ENCODE peak calls at places on chromosomes 12 and 14, in seven cellular contexts. L is HT-29; P is activated naive CD8-positive, alpha-beta T cell treated with anti-CD3 and anti-CD28 coated beads, Interleukin-2, amount 50 U/mL, for 16 hours; Y is effector CD4-positive, alpha-beta T cell; E is stimulated activated CD4-positive, alpha-beta T cell treated with anti-CD3 and anti-CD28 coated beads, TNF-alpha, amount 100 ng/mL, for 48 hours; O is epithelial cell of esophagus; N is mesenchymal stem cell. C is an unnamed sample.

GRCh38 chr14:90699016-90699415 is 117.2 kb downstream of the TTC7B start:
- DNase-seq in E (no peak), L (no peak), N (no peak), O (no peak), P (no peak), Y (no peak), C (no peak)

GRCh38 chr14:91119556-91120311 is 5.9 kb downstream of the DGLUCY start:
- DNase-seq in P (no peak), Y (no peak), N (peak), O (peak), E (no peak), L (no peak), C (peak)

GRCh38 chr12:131350943-131351318 is 360.0 kb upstream of the SFSWAP start:
- DNase-seq in Y (no peak), P (no peak), L (no peak), N (no peak), E (no peak), O (no peak), C (no peak)

GRCh38 chr12:90520002-90520734 is 434.8 kb downstream of the CCER1 start:
- DNase-seq in L (no peak), E (no peak), Y (no peak), P (no peak), N (no peak), O (no peak), C (no peak)

GRCh38 chr12:101557092-101557491 is 37.7 kb upstream of the MYBPC1 start:
- DNase-seq in N (no peak), E (no peak), Y (no peak), P (no peak), O (no peak), L (no peak), C (no peak)

GRCh38 chr14:33103489-33103888 is 164.8 kb downstream of the NPAS3 start:
- DNase-seq in Y (no peak), P (no peak), L (no peak), O (no peak), E (no peak), N (no peak), C (no peak)

GRCh38 chr14:89900822-89901221 is 53.7 kb downstream of the EFCAB11 start:
- DNase-seq in L (no peak), Y (no peak), E (no peak), P (no peak), O (no peak), N (no peak), C (no peak)

GRCh38 chr14:24349742-24350141 is 10.0 kb upstream of the RIPK3 start:
- DNase-seq in E (no peak), N (no peak), Y (no peak), O (no peak), P (no peak), L (no peak), C (no peak)

GRCh38 chr12:107541001-107541400 is 144.6 kb upstream of the PWP1 start:
- DNase-seq in O (no peak), L (no peak), Y (no peak), P (no peak), N (no peak), E (no peak), C (no peak)

GRCh38 chr12:52280319-52280795 is 5.9 kb downstream of the KRT86 start:
- DNase-seq in N (peak), O (peak), P (no peak), Y (no peak), L (peak), E (no peak), C (peak)

GRCh38 chr12:57320639-57321038 is 69.7 kb upstream of the STAC3 start:
- DNase-seq in P (no peak), O (no peak), L (no peak), E (no peak), Y (no peak), N (no peak), C (no peak)

GRCh38 chr12:92912052-92912451 is 17.0 kb downstream of the EEA1 start:
- DNase-seq in P (no peak), Y (no peak), E (no peak), O (peak), N (peak), L (no peak), C (peak)

GRCh38 chr12:94560416-94561221 is 89.7 kb downstream of the TMCC3 start:
- DNase-seq in O (peak), E (no peak), L (no peak), P (no peak), N (no peak), Y (no peak), C (peak)

GRCh38 chr12:79637093-79637492 is 53.7 kb downstream of the PAWR start:
- DNase-seq in Y (no peak), P (no peak), N (no peak), E (no peak), O (no peak), L (no peak), C (no peak)

GRCh38 chr12:21073129-21073528 is 57.9 kb upstream of the SLCO1B1 start:
- DNase-seq in Y (no peak), L (no peak), P (no peak), N (no peak), O (no peak), E (no peak), C (no peak)

GRCh38 chr14:86333506-86333905 is 803.6 kb downstream of the FLRT2 start:
- DNase-seq in L (no peak), N (no peak), P (no peak), O (no peak), E (no peak), Y (no peak), C (no peak)

GRCh38 chr14:75318353-75318752 is 39.7 kb downstream of the FOS start:
- DNase-seq in E (no peak), N (no peak), O (no peak), Y (no peak), L (no peak), P (no peak), C (no peak)

GRCh38 chr12:49336645-49337584 is at the start of gene C1QL4:
- DNase-seq in O (peak), E (peak), N (peak), Y (peak), P (peak), L (peak), C (peak)

GRCh38 chr14:24310666-24311604 is at the start of gene LTB4R:
- DNase-seq in E (peak), Y (peak), O (peak), N (no peak), L (peak), P (no peak), C (no peak)

GRCh38 chr14:84975503-84975902 is 554.4 kb upstream of the FLRT2 start:
- DNase-seq in P (no peak), E (no peak), Y (no peak), N (no peak), O (no peak), L (no peak), C (no peak)

GRCh38 chr14:35533357-35534129 is 421 bp upstream of the INSM2 start:
- DNase-seq in Y (peak), E (peak), P (peak), N (peak), L (peak), O (peak), C (peak)

GRCh38 chr14:99211410-99211809 is 60.6 kb downstream of the BCL11B start:
- DNase-seq in O (no peak), N (no peak), Y (no peak), P (no peak), E (no peak), L (no peak), C (no peak)

GRCh38 chr14:103558071-103558882 is 4.2 kb downstream of the BAG5 start:
- DNase-seq in P (no peak), O (peak), L (no peak), N (peak), Y (no peak), E (no peak), C (peak)

GRCh38 chr12:53223391-53224267 is 8.4 kb downstream of the RARG start:
- DNase-seq in Y (no peak), E (no peak), N (peak), P (no peak), O (peak), L (no peak), C (no peak)

GRCh38 chr12:40248585-40249297 is 23.9 kb downstream of the LRRK2 start:
- DNase-seq in N (no peak), E (no peak), L (no peak), O (peak), P (no peak), Y (no peak), C (peak)

GRCh38 chr14:22047105-22047504 is 373.5 kb upstream of the OR4E1 start:
- DNase-seq in N (no peak), E (no peak), Y (no peak), L (peak), O (peak), P (no peak), C (peak)

GRCh38 chr14:32345311-32345771 is 16.2 kb downstream of the AKAP6 start:
- DNase-seq in Y (no peak), L (peak), N (peak), O (peak), P (no peak), E (no peak), C (no peak)

GRCh38 chr12:89351489-89352241 is 636 bp downstream of the DUSP6 start:
- DNase-seq in N (no peak), P (no peak), E (no peak), Y (peak), L (no peak), O (no peak), C (no peak)

C was measured in RWPE1.